ENCODE peak calls at places on chromosomes 11 and 22, in seven cellular contexts. One of them, this sample, is unnamed.

GRCh38 chr22:19430890-19431541 is 517 bp downstream of the HIRA start:
- DNase-seq in OCI-LY7: peak
- DNase-seq in uterus: peak
- DNase-seq in adrenal gland: peak
- DNase-seq in Caco-2: peak
- DNase-seq in AG04450: no peak
- DNase-seq in mammary epithelial cell: peak
- DNase-seq in this sample: no peak

GRCh38 chr11:62402226-62402625 is 16.6 kb upstream of the SCGB1A1 start:
- DNase-seq in OCI-LY7: no peak
- DNase-seq in uterus: peak
- DNase-seq in adrenal gland: peak
- DNase-seq in Caco-2: no peak
- DNase-seq in AG04450: no peak
- DNase-seq in mammary epithelial cell: no peak
- DNase-seq in this sample: no peak

GRCh38 chr11:11757871-11758270 is 83.9 kb upstream of the USP47 start:
- DNase-seq in OCI-LY7: no peak
- DNase-seq in uterus: no peak
- DNase-seq in adrenal gland: no peak
- DNase-seq in Caco-2: no peak
- DNase-seq in AG04450: no peak
- DNase-seq in mammary epithelial cell: no peak
- DNase-seq in this sample: peak

GRCh38 chr11:65501530-65502273 is 2.9 kb downstream of the MALAT1 start:
- DNase-seq in OCI-LY7: peak
- DNase-seq in uterus: no peak
- DNase-seq in adrenal gland: peak
- DNase-seq in Caco-2: no peak
- DNase-seq in AG04450: no peak
- DNase-seq in mammary epithelial cell: peak
- DNase-seq in this sample: no peak

GRCh38 chr11:8090756-8091155 is 9.7 kb downstream of the TUB start:
- DNase-seq in OCI-LY7: peak
- DNase-seq in uterus: no peak
- DNase-seq in adrenal gland: peak
- DNase-seq in Caco-2: no peak
- DNase-seq in AG04450: no peak
- DNase-seq in mammary epithelial cell: no peak
- DNase-seq in this sample: peak

GRCh38 chr11:12508151-12508740 is 130.9 kb downstream of the PARVA start:
- DNase-seq in OCI-LY7: no peak
- DNase-seq in uterus: peak
- DNase-seq in adrenal gland: no peak
- DNase-seq in Caco-2: no peak
- DNase-seq in AG04450: no peak
- DNase-seq in mammary epithelial cell: no peak
- DNase-seq in this sample: no peak

GRCh38 chr22:40178417-40179409 is 988 bp downstream of the TNRC6B start:
- DNase-seq in OCI-LY7: peak
- DNase-seq in uterus: no peak
- DNase-seq in adrenal gland: peak
- DNase-seq in Caco-2: no peak
- DNase-seq in AG04450: no peak
- DNase-seq in mammary epithelial cell: no peak
- DNase-seq in this sample: peak

GRCh38 chr11:103543456-103543855 is 434.2 kb downstream of the DYNC2H1 start:
- DNase-seq in OCI-LY7: no peak
- DNase-seq in uterus: no peak
- DNase-seq in adrenal gland: no peak
- DNase-seq in Caco-2: no peak
- DNase-seq in AG04450: no peak
- DNase-seq in mammary epithelial cell: no peak
- DNase-seq in this sample: no peak

GRCh38 chr11:74169736-74170458 is 905 bp downstream of the C2CD3 start:
- DNase-seq in OCI-LY7: peak
- DNase-seq in uterus: no peak
- DNase-seq in adrenal gland: no peak
- DNase-seq in Caco-2: no peak
- DNase-seq in AG04450: no peak
- DNase-seq in mammary epithelial cell: no peak
- DNase-seq in this sample: no peak

GRCh38 chr22:43017525-43018290 is 2.8 kb upstream of the PACSIN2 start:
- DNase-seq in OCI-LY7: no peak
- DNase-seq in uterus: no peak
- DNase-seq in adrenal gland: no peak
- DNase-seq in Caco-2: no peak
- DNase-seq in AG04450: no peak
- DNase-seq in mammary epithelial cell: no peak
- DNase-seq in this sample: no peak

GRCh38 chr11:79440451-79441158 is at the start of gene TENM4:
- DNase-seq in OCI-LY7: no peak
- DNase-seq in uterus: peak
- DNase-seq in adrenal gland: peak
- DNase-seq in Caco-2: no peak
- DNase-seq in AG04450: peak
- DNase-seq in mammary epithelial cell: peak
- DNase-seq in this sample: peak
- TF ChIP-seq CTCF in OCI-LY7: no peak
- TF ChIP-seq CTCF in uterus: no peak
- TF ChIP-seq CTCF in adrenal gland: no peak
- TF ChIP-seq CTCF in Caco-2: no peak
- TF ChIP-seq CTCF in AG04450: no peak
- TF ChIP-seq CTCF in mammary epithelial cell: peak
- TF ChIP-seq CTCF in this sample: peak

GRCh38 chr11:124745270-124745834 is 5.6 kb downstream of the NRGN start:
- DNase-seq in OCI-LY7: no peak
- DNase-seq in uterus: no peak
- DNase-seq in adrenal gland: no peak
- DNase-seq in Caco-2: no peak
- DNase-seq in AG04450: no peak
- DNase-seq in mammary epithelial cell: no peak
- DNase-seq in this sample: no peak

GRCh38 chr11:124745835-124746620 is 6.0 kb downstream of the VSIG2 start:
- DNase-seq in OCI-LY7: peak
- DNase-seq in uterus: no peak
- DNase-seq in adrenal gland: no peak
- DNase-seq in Caco-2: peak
- DNase-seq in AG04450: no peak
- DNase-seq in mammary epithelial cell: no peak
- DNase-seq in this sample: no peak

GRCh38 chr11:124748100-124748418 is 4.0 kb downstream of the VSIG2 start:
- DNase-seq in OCI-LY7: no peak
- DNase-seq in uterus: no peak
- DNase-seq in adrenal gland: no peak
- DNase-seq in Caco-2: no peak
- DNase-seq in AG04450: no peak
- DNase-seq in mammary epithelial cell: no peak
- DNase-seq in this sample: no peak

GRCh38 chr11:124747406-124748099 is 4.5 kb downstream of the VSIG2 start:
- DNase-seq in OCI-LY7: no peak
- DNase-seq in uterus: no peak
- DNase-seq in adrenal gland: no peak
- DNase-seq in Caco-2: no peak
- DNase-seq in AG04450: no peak
- DNase-seq in mammary epithelial cell: no peak
- DNase-seq in this sample: no peak

GRCh38 chr11:124746621-124747243 is 5.3 kb downstream of the VSIG2 start:
- DNase-seq in OCI-LY7: peak
- DNase-seq in uterus: peak
- DNase-seq in adrenal gland: peak
- DNase-seq in Caco-2: peak
- DNase-seq in AG04450: peak
- DNase-seq in mammary epithelial cell: peak
- DNase-seq in this sample: peak
- TF ChIP-seq CTCF in OCI-LY7: peak
- TF ChIP-seq CTCF in uterus: no peak
- TF ChIP-seq CTCF in adrenal gland: peak
- TF ChIP-seq CTCF in Caco-2: peak
- TF ChIP-seq CTCF in AG04450: peak
- TF ChIP-seq CTCF in mammary epithelial cell: peak
- TF ChIP-seq CTCF in this sample: no peak

DNA sequence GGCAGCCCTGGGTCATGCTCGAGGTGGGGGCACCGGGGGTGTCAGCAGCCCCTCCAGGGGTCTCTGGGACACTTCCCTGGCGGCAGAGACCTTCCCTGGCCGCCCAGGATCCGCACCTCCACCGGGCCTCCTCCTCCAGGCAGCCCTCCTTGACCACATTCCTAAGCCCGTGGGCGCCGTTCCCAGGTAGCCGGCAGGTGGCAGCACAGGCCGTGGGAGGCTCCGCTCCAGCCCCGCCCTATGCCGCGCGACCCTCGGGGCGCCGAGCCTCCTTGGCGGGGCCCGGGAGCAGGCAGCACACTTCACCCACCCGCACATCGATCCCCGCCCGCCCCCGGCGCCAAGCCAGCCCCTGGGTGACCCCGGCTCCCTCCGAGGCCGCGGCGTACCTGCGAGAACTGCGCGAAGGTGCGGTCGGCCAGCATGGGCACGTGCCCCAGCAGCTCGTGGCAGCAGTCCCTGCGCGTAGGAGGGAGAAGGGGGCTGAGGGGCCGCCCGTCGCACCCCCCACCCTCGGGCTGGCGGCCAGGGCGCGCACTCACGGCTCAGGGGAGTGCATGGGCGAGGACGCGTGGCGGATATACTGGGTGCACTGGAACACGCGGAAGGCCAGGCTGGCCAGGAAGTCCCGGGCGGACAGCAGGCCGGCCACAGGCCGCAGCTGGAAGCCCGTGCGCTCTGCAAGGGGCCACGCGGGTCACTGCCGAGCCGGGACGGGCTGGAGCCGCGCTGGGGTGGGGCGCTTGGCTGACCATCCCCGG is 5.3 kb upstream of the INS start:
- DNase-seq in OCI-LY7: no peak
- DNase-seq in uterus: no peak
- DNase-seq in adrenal gland: peak
- DNase-seq in Caco-2: no peak
- DNase-seq in AG04450: no peak
- DNase-seq in mammary epithelial cell: peak
- DNase-seq in this sample: peak
- TF ChIP-seq CTCF in OCI-LY7: peak
- TF ChIP-seq CTCF in uterus: peak
- TF ChIP-seq CTCF in adrenal gland: peak
- TF ChIP-seq CTCF in Caco-2: peak
- TF ChIP-seq CTCF in AG04450: peak
- TF ChIP-seq CTCF in mammary epithelial cell: peak
- TF ChIP-seq CTCF in this sample: peak

GRCh38 chr11:76602431-76602861 is 68.1 kb downstream of the LRRC32 start:
- DNase-seq in OCI-LY7: no peak
- DNase-seq in uterus: peak
- DNase-seq in adrenal gland: peak
- DNase-seq in Caco-2: no peak
- DNase-seq in AG04450: no peak
- DNase-seq in mammary epithelial cell: no peak
- DNase-seq in this sample: no peak
- TF ChIP-seq CTCF in OCI-LY7: no peak
- TF ChIP-seq CTCF in uterus: no peak
- TF ChIP-seq CTCF in adrenal gland: no peak
- TF ChIP-seq CTCF in Caco-2: no peak
- TF ChIP-seq CTCF in AG04450: no peak
- TF ChIP-seq CTCF in mammary epithelial cell: no peak
- TF ChIP-seq CTCF in this sample: no peak

DNA sequence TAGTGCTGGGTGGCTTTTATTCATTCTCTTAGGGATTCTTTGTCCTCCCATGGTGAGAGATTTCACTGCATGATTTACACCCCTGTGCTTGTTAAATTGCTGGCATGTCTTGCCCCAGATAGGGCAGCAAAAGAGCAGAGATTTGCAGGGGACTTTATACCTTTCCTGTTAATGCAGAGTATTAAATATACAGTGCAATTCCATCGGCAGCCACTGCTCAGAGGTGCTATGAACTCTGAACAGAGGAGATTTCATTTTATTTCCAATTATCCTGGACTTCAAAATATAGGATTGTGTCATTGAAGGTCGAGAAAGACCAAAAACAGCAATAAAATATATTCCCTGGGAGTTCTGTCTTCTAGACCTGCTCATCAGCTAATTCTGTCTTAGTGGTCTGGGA is 263.4 kb upstream of the NCAM1 start:
- DNase-seq in OCI-LY7: no peak
- DNase-seq in uterus: no peak
- DNase-seq in adrenal gland: no peak
- DNase-seq in Caco-2: no peak
- DNase-seq in AG04450: no peak
- DNase-seq in mammary epithelial cell: no peak
- DNase-seq in this sample: no peak
- TF ChIP-seq CTCF in OCI-LY7: peak
- TF ChIP-seq CTCF in uterus: no peak
- TF ChIP-seq CTCF in adrenal gland: no peak
- TF ChIP-seq CTCF in Caco-2: no peak
- TF ChIP-seq CTCF in AG04450: no peak
- TF ChIP-seq CTCF in mammary epithelial cell: peak
- TF ChIP-seq CTCF in this sample: no peak

GRCh38 chr11:16034074-16034473 is 322.3 kb downstream of the SOX6 start:
- DNase-seq in OCI-LY7: no peak
- DNase-seq in uterus: no peak
- DNase-seq in adrenal gland: no peak
- DNase-seq in Caco-2: no peak
- DNase-seq in AG04450: no peak
- DNase-seq in mammary epithelial cell: no peak
- DNase-seq in this sample: no peak
- TF ChIP-seq CTCF in OCI-LY7: no peak
- TF ChIP-seq CTCF in uterus: no peak
- TF ChIP-seq CTCF in adrenal gland: no peak
- TF ChIP-seq CTCF in Caco-2: no peak
- TF ChIP-seq CTCF in AG04450: no peak
- TF ChIP-seq CTCF in mammary epithelial cell: no peak
- TF ChIP-seq CTCF in this sample: no peak

GRCh38 chr11:64381350-64381749 is 22.4 kb downstream of the RPS6KA4 start:
- DNase-seq in OCI-LY7: no peak
- DNase-seq in uterus: no peak
- DNase-seq in adrenal gland: no peak
- DNase-seq in Caco-2: no peak
- DNase-seq in AG04450: no peak
- DNase-seq in mammary epithelial cell: no peak
- DNase-seq in this sample: no peak
- TF ChIP-seq CTCF in OCI-LY7: no peak
- TF ChIP-seq CTCF in uterus: no peak
- TF ChIP-seq CTCF in adrenal gland: no peak
- TF ChIP-seq CTCF in Caco-2: no peak
- TF ChIP-seq CTCF in AG04450: no peak
- TF ChIP-seq CTCF in mammary epithelial cell: no peak
- TF ChIP-seq CTCF in this sample: no peak